ENCODE peak calls at places on chromosomes 12 and 14, in four cellular contexts. G, T, W and D are unnamed samples.

GRCh38 chr12:130104596-130105253 is 57.5 kb upstream of the FZD10 start:
- DNase-seq in W (no peak), T (no peak), G (no peak), D (peak; percentile 73)

GRCh38 chr12:109723311-109723791 is 9.7 kb downstream of the FAM222A start:
- DNase-seq in T (no peak), W (no peak), G (no peak), D (peak; percentile 75)

GRCh38 chr14:70707138-70708038 is 65.7 kb downstream of the TTC9 start:
- DNase-seq in T (peak; percentile 93), G (peak; percentile 41), W (peak; percentile 93), D (no peak)

GRCh38 chr12:22529281-22530060 is 14.9 kb downstream of the C2CD5 start:
- DNase-seq in T (peak; percentile 59), W (no peak), G (peak; percentile 63), D (peak; percentile 11)

GRCh38 chr14:105919458-105920150 is 393.2 kb downstream of the TMEM121 start:
- DNase-seq in G (no peak), W (no peak), T (no peak), D (no peak)

GRCh38 chr14:105087963-105088811 is 23.0 kb upstream of the GPR132 start:
- DNase-seq in G (peak; percentile 74), W (no peak), T (peak; percentile 40), D (peak; percentile 42)

GRCh38 chr14:22838631-22839041 is 2.3 kb downstream of the MMP14 start:
- DNase-seq in G (peak; percentile 66), W (no peak), T (no peak), D (no peak)

GRCh38 chr12:122888232-122888752 is 7.6 kb downstream of the VPS37B start:
- DNase-seq in W (no peak), T (peak; percentile 78), G (peak; percentile 69), D (no peak)

GRCh38 chr12:55929306-55929791 is 1.6 kb upstream of the DGKA start:
- DNase-seq in T (no peak), G (no peak), W (peak; percentile 70), D (no peak)

GRCh38 chr12:48767047-48767446 is 21.8 kb downstream of the ADCY6 start:
- DNase-seq in W (no peak), G (no peak), T (no peak), D (no peak)

GRCh38 chr12:49580572-49581535 is 12.9 kb upstream of the MCRS1 start:
- DNase-seq in W (no peak), T (peak; percentile 83), G (peak; percentile 77), D (peak; percentile 83)

GRCh38 chr14:50714452-50715073 is 46.5 kb upstream of the SAV1 start:
- DNase-seq in T (peak; percentile 12), G (peak; percentile 38), W (no peak), D (peak; percentile 29)

GRCh38 chr12:120851444-120851843 is 52.7 kb downstream of the SPPL3 start:
- DNase-seq in G (no peak), W (no peak), T (no peak), D (no peak)

GRCh38 chr12:958449-959123 is 9.1 kb upstream of the RAD52 start:
- DNase-seq in W (peak; percentile 61), T (no peak), G (no peak), D (no peak)

GRCh38 chr14:89198544-89199329 is 218.3 kb downstream of the FOXN3 start:
- DNase-seq in W (no peak), G (peak; percentile 41), T (no peak), D (no peak)

GRCh38 chr12:57226588-57227314 is 2.8 kb upstream of the SHMT2 start:
- DNase-seq in W (no peak), T (no peak), G (no peak), D (no peak)

GRCh38 chr14:99853206-99853605 is 60.0 kb downstream of the EML1 start:
- DNase-seq in T (no peak), G (no peak), W (no peak), D (peak; percentile 50)

GRCh38 chr14:91249841-91250616 is 5.5 kb upstream of the GPR68 start:
- DNase-seq in T (peak; percentile 41), G (no peak), W (peak; percentile 90), D (peak; percentile 88)

GRCh38 chr12:27705263-27705662 is 5.4 kb upstream of the MRPS35 start:
- DNase-seq in W (no peak), T (peak; percentile 88), G (no peak), D (no peak)

GRCh38 chr12:65306229-65306602 is 27.7 kb downstream of the MSRB3 start:
- DNase-seq in G (peak; percentile 48), T (no peak), W (no peak), D (no peak)

GRCh38 chr12:96103067-96103650 is 67.8 kb upstream of the LTA4H start:
- DNase-seq in T (no peak), G (no peak), W (no peak), D (no peak)

GRCh38 chr12:132030367-132031038 is 80.8 kb downstream of the EP400 start:
- DNase-seq in W (no peak), T (no peak), G (peak; percentile 61), D (no peak)

GRCh38 chr14:100824946-100825690 is 800 bp upstream of the MEG3 start:
- DNase-seq in G (no peak), W (no peak), T (no peak), D (no peak)

GRCh38 chr12:42684171-42685071 is 94.9 kb upstream of the PRICKLE1 start:
- DNase-seq in G (peak; percentile 23), W (no peak), T (no peak), D (no peak)

GRCh38 chr12:9032202-9032964 is 43.0 kb downstream of the KLRG1 start:
- DNase-seq in W (no peak), T (no peak), G (no peak), D (no peak)

GRCh38 chr12:85029456-85029855 is 6.6 kb downstream of the TSPAN19 start:
- DNase-seq in G (peak; percentile 26), T (peak; percentile 3), W (no peak), D (no peak)

GRCh38 chr12:57299514-57300016 is 48.6 kb upstream of the STAC3 start:
- DNase-seq in G (peak; percentile 37), W (no peak), T (no peak), D (no peak)

GRCh38 chr12:119432935-119433334 is 98.4 kb downstream of the CCDC60 start:
- DNase-seq in W (no peak), G (no peak), T (peak; percentile 10), D (no peak)
- TF ChIP-seq MXI1 in W (no peak), G (no peak), T (no peak), D (no peak)

DNA sequence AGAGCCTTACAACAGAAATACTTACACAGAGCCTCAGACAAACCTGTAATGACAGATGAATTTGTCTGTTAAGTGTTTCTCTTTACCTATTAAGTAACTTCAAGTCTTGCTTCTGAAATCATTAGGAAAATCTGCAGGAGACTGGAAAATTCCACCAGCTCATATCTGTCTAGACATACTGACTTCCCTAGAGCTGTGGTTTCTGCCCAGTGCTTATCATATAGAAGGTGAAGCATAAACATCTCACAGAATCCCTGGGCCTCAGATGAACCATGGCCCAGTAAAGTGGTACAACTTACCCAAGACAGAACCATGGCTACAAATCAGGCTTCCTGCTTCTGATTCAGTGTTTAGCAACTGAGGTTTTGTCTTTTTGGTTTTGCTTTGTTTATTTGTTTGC is 91.6 kb downstream of the EGLN3 start:
- DNase-seq in T (no peak), W (no peak), G (no peak), D (no peak)
- TF ChIP-seq MXI1 in T (no peak), W (no peak), G (no peak), D (no peak)

DNA sequence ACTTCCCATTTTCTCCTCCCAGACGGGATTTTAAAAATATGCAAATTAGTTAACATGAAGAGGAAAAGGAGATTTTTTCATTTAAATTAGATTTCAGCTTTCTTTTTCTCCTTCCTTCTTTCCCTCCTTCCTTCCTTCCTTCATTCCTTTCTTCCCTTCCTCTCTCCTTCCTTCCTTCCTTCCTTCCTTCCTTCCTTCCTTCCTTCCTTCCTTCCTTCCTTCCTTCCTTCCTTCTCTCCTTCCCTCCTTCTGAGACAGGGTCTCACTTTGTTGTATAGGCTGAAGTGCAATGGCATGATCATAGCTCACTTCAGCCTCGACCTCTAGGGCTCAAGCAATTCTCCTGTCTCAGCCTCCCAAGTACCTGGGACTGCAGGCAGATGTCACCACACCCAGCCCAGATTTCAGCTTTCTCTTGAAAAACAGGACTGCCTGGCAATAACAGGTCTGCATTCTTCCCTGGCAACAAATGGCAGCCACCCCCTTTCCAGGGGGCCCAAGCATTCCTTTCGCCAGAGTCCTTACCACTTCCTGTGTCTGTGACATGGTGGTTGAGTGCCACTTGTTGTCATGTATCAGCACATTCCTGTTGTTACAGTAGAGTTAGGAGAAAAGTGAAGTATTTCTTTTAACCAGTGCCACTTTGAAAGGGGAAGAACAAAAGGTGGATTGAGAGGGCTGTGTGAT is 119.1 kb downstream of the PTPN11 start:
- DNase-seq in W (no peak), T (peak; percentile 56), G (peak; percentile 12), D (peak; percentile 48)
- TF ChIP-seq MXI1 in W (no peak), T (no peak), G (no peak), D (no peak)

GRCh38 chr12:104219908-104220404 is 4.4 kb downstream of the TXNRD1 start:
- DNase-seq in W (no peak), T (peak; percentile 69), G (peak; percentile 83), D (peak; percentile 52)

GRCh38 chr12:104220931-104221330 is 5.4 kb downstream of the TXNRD1 start:
- DNase-seq in T (no peak), G (no peak), W (no peak), D (no peak)

GRCh38 chr12:104222981-104223380 is 7.4 kb downstream of the TXNRD1 start:
- DNase-seq in G (no peak), W (no peak), T (no peak), D (no peak)

GRCh38 chr12:104226672-104227071 is 11.1 kb downstream of the TXNRD1 start:
- DNase-seq in G (peak; percentile 35), W (no peak), T (no peak), D (no peak)

DNA sequence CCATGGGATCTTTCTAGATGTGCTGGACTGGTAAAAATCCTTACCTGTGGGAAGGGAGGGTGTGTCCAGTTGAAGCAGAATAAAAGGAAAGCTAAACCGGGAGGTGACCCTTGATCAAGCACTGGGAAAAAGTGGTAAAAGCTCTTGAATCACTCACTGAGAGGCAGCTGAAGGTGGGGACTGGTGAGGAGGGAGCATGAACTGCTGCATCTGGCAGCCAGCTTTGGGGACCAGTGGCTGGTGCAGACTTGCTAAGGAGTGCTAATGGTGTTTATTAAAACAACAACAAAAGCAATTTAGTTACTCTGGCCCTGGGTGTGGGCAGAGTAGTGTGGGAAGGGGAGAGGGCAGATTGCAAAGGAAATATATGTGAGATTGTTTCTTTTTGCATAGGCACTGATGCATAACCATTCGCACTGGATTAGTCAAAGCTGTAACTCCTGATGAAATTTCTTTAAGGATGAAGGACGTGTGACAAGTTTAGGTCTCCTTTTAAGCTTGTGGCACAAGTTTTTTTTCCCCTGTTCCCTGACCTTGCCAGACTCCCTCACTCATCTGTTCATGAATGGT is 8.1 kb downstream of the TXNRD1 start:
- DNase-seq in W (no peak), T (no peak), G (no peak), D (no peak)
- TF ChIP-seq MXI1 in W (no peak), T (no peak), G (no peak), D (no peak)

GRCh38 chr12:91818236-91819131 is 327.2 kb downstream of the BTG1 start:
- DNase-seq in W (no peak), G (no peak), T (no peak), D (no peak)
- TF ChIP-seq MXI1 in W (no peak), G (no peak), T (no peak), D (no peak)

DNA sequence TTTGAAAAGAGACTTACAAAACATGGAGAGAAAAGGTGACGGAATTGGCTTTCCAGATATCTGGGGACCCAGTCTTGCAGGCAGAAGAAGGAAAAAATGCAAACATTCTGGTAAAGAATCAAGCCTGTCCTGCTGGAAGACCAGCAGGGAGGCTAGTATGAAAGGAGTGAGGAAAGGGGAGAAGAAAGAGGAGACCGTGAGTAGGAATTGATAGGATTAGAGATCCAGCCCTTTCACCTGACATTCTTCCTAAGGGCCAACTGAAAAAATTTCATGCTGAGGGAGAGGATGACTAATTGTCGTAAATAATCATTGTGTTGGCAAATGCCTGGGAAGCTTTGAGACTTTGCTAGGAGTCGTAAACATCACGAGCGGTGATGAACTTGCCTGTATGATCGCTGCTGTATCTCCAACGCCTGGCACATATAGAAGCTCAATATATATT is 12.1 kb downstream of the BHLHE41 start:
- DNase-seq in T (no peak), G (peak; percentile 22), W (no peak), D (no peak)
- TF ChIP-seq MXI1 in T (no peak), G (no peak), W (no peak), D (no peak)